ENCODE peak calls at places on chromosomes 16 and 17, in seven cellular contexts. M is fibroblast of the aortic adventitia, Q is PC-3, I is cardiac muscle cell, P is MM.1S, Y is fibroblast of pulmonary artery, N is Peyer's patch. B is an unnamed sample.

GRCh38 chr16:68506331-68507053 is 32.6 kb upstream of the ZFP90 start:
- DNase-seq in Y (no peak), I (no peak), Q (no peak), P (no peak), N (no peak), M (no peak), B (no peak)

GRCh38 chr17:30005709-30006320 is 64.4 kb downstream of the EFCAB5 start:
- DNase-seq in Q (peak; percentile 25), M (peak; percentile 72), P (no peak), Y (peak; percentile 65), I (peak; percentile 47), N (no peak), B (no peak)

GRCh38 chr17:3553419-3554401 is 3.9 kb downstream of the TRPV3 start:
- DNase-seq in N (no peak), M (no peak), Y (no peak), I (no peak), Q (no peak), P (no peak), B (no peak)

GRCh38 chr16:75266738-75267630 is 15.6 kb upstream of the BCAR1 start:
- DNase-seq in Q (no peak), M (no peak), P (no peak), N (no peak), Y (no peak), I (no peak), B (no peak)

GRCh38 chr17:47684535-47685193 is 9.3 kb upstream of the TBKBP1 start:
- DNase-seq in Y (no peak), I (no peak), N (no peak), M (no peak), P (no peak), Q (no peak), B (no peak)

GRCh38 chr17:68302066-68302564 is 10.8 kb downstream of the ARSG start:
- DNase-seq in M (peak; percentile 23), I (no peak), Q (no peak), Y (peak; percentile 54), P (no peak), N (no peak), B (no peak)

GRCh38 chr17:49746791-49747490 is 17.0 kb downstream of the FAM117A start:
- DNase-seq in P (peak; percentile 92), Q (no peak), Y (no peak), M (no peak), I (no peak), N (peak; percentile 88), B (no peak)

GRCh38 chr16:12141073-12141472 is 164.5 kb downstream of the SNX29 start:
- DNase-seq in Q (peak; percentile 38), P (no peak), Y (no peak), I (no peak), N (no peak), M (no peak), B (no peak)

GRCh38 chr16:8855051-8855786 is 13.6 kb downstream of the CARHSP1 start:
- DNase-seq in Q (no peak), Y (no peak), N (no peak), M (no peak), P (peak; percentile 14), I (no peak), B (no peak)

GRCh38 chr16:77169650-77170236 is 21.2 kb upstream of the MON1B start:
- DNase-seq in I (peak; percentile 76), M (peak; percentile 43), N (peak; percentile 50), Y (peak; percentile 54), Q (peak; percentile 55), P (peak; percentile 45), B (no peak)

GRCh38 chr16:19431636-19432340 is 14.1 kb downstream of the TMC5 start:
- DNase-seq in M (no peak), I (no peak), N (peak; percentile 65), Y (no peak), Q (no peak), P (no peak), B (no peak)

GRCh38 chr17:62592305-62593099 is 35.0 kb upstream of the MRC2 start:
- DNase-seq in P (no peak), Q (peak; percentile 83), N (no peak), Y (peak; percentile 46), I (no peak), M (no peak), B (no peak)

GRCh38 chr16:79698341-79698753 is 97.8 kb upstream of the MAF start:
- DNase-seq in M (peak; percentile 69), Q (no peak), Y (peak; percentile 5), I (no peak), N (no peak), P (no peak), B (no peak)

GRCh38 chr16:11190585-11191565 is 65.1 kb downstream of the SOCS1 start:
- DNase-seq in N (no peak), P (no peak), Y (peak; percentile 27), M (no peak), I (no peak), Q (peak; percentile 25), B (no peak)

GRCh38 chr17:50661795-50662391 is 27.2 kb downstream of the ABCC3 start:
- DNase-seq in N (peak; percentile 86), I (no peak), M (peak; percentile 90), P (peak; percentile 54), Q (peak; percentile 100), Y (peak; percentile 89), B (no peak)

GRCh38 chr17:78925662-78926555 is 722 bp upstream of the TIMP2 start:
- DNase-seq in M (peak; percentile 89), Q (no peak), N (peak; percentile 82), P (no peak), I (no peak), Y (peak; percentile 86), B (no peak)

GRCh38 chr17:78922876-78923498 is 2.2 kb downstream of the TIMP2 start:
- DNase-seq in M (no peak), N (no peak), P (peak; percentile 62), Y (no peak), Q (no peak), I (no peak), B (no peak)

GRCh38 chr17:78924481-78925151 is 571 bp downstream of the TIMP2 start:
- DNase-seq in Y (no peak), M (peak; percentile 62), I (peak; percentile 42), P (peak; percentile 30), Q (peak; percentile 48), N (no peak), B (no peak)

GRCh38 chr17:78923660-78924453 is 1.3 kb downstream of the TIMP2 start:
- DNase-seq in Y (no peak), Q (peak; percentile 92), I (no peak), M (no peak), P (peak; percentile 97), N (peak; percentile 94), B (no peak)

DNA sequence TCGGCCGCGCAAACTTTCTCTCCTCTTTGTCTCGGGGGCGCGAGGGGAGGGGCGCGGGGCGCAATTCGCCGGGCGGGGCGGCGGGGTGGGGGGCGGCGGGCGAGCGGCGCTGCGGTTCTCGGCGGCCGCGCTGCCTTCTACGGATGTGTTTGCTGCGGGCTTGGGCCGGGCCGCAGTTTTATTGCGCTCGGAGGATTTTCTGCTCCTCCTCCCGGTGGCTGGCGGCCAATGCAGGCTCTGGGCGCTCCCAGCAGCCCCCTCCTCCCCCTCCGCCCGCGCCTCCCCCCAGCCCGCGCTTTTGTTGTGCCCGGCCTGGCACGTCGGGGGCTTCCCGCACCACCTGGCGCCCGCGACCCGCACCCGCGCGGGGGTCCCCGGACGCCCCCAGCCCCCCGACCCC is at the start of gene TIMP2:
- DNase-seq in I (peak; percentile 90), N (peak; percentile 91), Q (peak; percentile 86), Y (peak; percentile 89), M (peak; percentile 87), P (peak; percentile 88), B (peak; percentile 96)
- TF ChIP-seq CTCF in I (no peak), N (peak; percentile 19), Q (no peak), Y (no peak), M (peak; percentile 9), P (no peak), B (peak; percentile 49)

GRCh38 chr17:17303010-17303846 is at the start of gene NT5M:
- DNase-seq in P (peak; percentile 88), M (peak; percentile 52), I (peak; percentile 89), N (peak; percentile 89), Q (peak; percentile 93), Y (peak; percentile 55), B (no peak)

GRCh38 chr17:17305282-17305801 is 2.2 kb downstream of the NT5M start:
- DNase-seq in N (peak; percentile 81), P (peak; percentile 92), Y (no peak), I (peak; percentile 36), Q (no peak), M (no peak), B (no peak)

GRCh38 chr17:17303847-17304490 is 796 bp downstream of the NT5M start:
- DNase-seq in I (no peak), N (no peak), Y (no peak), M (no peak), Q (no peak), P (no peak), B (no peak)

GRCh38 chr17:17306181-17306580 is 3.0 kb downstream of the NT5M start:
- DNase-seq in Q (no peak), N (no peak), M (no peak), P (no peak), I (no peak), Y (no peak), B (no peak)

GRCh38 chr17:17304521-17304985 is 1.4 kb downstream of the NT5M start:
- DNase-seq in P (peak; percentile 85), M (no peak), Y (no peak), I (peak; percentile 43), Q (no peak), N (peak; percentile 54), B (no peak)
- TF ChIP-seq CTCF in P (no peak), M (no peak), Y (no peak), I (no peak), Q (no peak), N (no peak), B (no peak)

DNA sequence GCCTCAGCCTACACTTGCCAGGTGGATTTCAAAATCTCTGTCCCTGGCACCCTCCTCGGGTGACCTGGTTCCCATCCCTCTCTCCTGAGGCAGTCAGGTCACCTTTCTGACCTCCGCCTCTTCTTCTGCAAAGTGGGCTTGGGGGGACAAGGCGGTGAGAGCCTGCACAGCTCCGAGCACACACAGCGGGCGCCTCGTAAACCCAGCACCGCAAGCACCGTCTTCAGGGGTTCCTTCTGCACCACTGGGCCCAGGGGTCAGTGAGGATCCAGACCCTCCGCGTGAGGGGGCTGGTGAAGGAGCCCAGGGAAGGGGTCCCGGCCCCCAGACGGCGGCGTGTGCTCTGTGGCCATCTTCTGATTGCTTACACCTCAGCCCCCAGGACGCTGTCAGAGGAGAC is 2.9 kb downstream of the CBFA2T3 start:
- DNase-seq in N (no peak), Q (no peak), P (no peak), I (no peak), M (no peak), Y (no peak), B (no peak)
- TF ChIP-seq CTCF in N (no peak), Q (no peak), P (no peak), I (no peak), M (no peak), Y (no peak), B (no peak)

DNA sequence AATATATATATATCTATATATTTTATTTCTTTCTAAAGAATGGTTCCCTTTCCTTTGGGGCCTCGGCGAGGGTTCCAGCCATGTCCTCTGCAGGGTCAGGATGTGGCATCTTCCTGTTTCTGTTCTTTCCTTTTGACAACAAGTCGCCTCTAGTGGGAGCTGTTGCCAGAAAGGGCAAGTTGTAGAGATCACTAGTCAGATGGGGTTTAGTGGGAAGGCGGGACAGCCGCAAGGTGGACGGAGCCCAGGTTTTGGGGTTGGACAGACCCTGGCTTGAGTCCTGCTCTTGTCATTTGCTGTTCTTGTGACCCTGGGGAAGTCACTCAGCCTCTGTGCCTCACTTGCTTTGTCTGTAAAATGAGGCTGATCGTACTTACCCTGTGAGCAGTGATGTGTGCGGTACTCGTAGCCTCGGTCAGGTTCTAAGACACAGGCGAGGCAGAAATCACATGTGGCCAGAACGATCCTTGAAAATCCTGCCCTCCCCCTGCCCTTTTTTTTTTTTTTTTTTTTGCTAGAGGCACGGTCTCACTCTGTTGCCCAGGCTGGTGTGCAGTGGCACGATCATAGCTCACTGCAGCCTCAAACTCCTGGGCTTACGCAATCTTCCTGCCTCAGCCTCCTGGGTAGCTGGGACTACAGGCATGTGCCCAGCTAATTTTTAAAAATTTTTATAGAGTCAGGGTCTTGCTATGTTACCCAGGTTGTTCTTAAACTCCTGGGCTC is 80.1 kb downstream of the ABCC6 start:
- DNase-seq in Y (no peak), I (peak; percentile 11), M (no peak), P (no peak), Q (peak; percentile 14), N (no peak), B (no peak)
- TF ChIP-seq CTCF in Y (peak; percentile 34), I (peak; percentile 34), M (peak; percentile 25), P (peak; percentile 31), Q (peak; percentile 52), N (peak; percentile 3), B (peak; percentile 37)